ENCODE peak calls at places on chromosomes 11 and 22, in seven cellular contexts. T is stimulated activated CD4-positive, alpha-beta T cell treated with anti-CD3 and anti-CD28 coated beads, Interleukin-12 subunit alpha, Interleukin-12 subunit beta, amount 100 ng/mL, for 4 hours; J is effector memory CD8-positive, alpha-beta T cell; X is activated naive CD8-positive, alpha-beta T cell treated with anti-CD3 and anti-CD28 coated beads, Interleukin-2, amount 50 U/mL, for 24 hours; G is Right ventricle myocardium inferior; S is fibroblast of lung; N is fibroblast of pulmonary artery. R is an unnamed sample.

GRCh38 chr11:33068611-33069340 is 29.4 kb downstream of the TCP11L1 start:
- DNase-seq in T (no peak), J (no peak), X (no peak), G (no peak), S (no peak), N (no peak), R (no peak)

GRCh38 chr11:1631066-1631568 is 1.5 kb downstream of the KRTAP5-5 start:
- DNase-seq in T (no peak), J (no peak), X (no peak), G (peak; percentile 33), S (no peak), N (no peak), R (no peak)

GRCh38 chr11:46119352-46120216 is 1.7 kb downstream of the PHF21A start:
- DNase-seq in T (peak; percentile 38), J (peak; percentile 62), X (peak; percentile 57), G (no peak), S (peak; percentile 82), N (peak; percentile 83), R (peak; percentile 80)

GRCh38 chr11:43942651-43943356 is 367 bp downstream of the C11orf96 start:
- DNase-seq in T (no peak), J (no peak), X (peak; percentile 5), G (peak; percentile 76), S (peak; percentile 41), N (peak; percentile 58), R (peak; percentile 86)

GRCh38 chr22:37930270-37930951 is 23.0 kb downstream of the C22orf23 start:
- DNase-seq in T (no peak), J (no peak), X (no peak), G (no peak), S (peak; percentile 40), N (peak; percentile 34), R (no peak)

GRCh38 chr11:69904331-69905201 is 85.3 kb upstream of the FGF3 start:
- DNase-seq in T (no peak), J (no peak), X (no peak), G (no peak), S (no peak), N (no peak), R (no peak)

GRCh38 chr11:118259138-118259537 is 5.0 kb downstream of the MPZL2 start:
- DNase-seq in T (no peak), J (no peak), X (no peak), G (no peak), S (no peak), N (no peak), R (no peak)

GRCh38 chr11:65498042-65498726 is 661 bp upstream of the MALAT1 start:
- DNase-seq in T (peak; percentile 51), J (peak; percentile 55), X (peak; percentile 67), G (no peak), S (peak; percentile 79), N (peak; percentile 79), R (peak; percentile 90)

GRCh38 chr11:112321521-112322172 is 61.0 kb upstream of the PLET1 start:
- DNase-seq in T (no peak), J (no peak), X (no peak), G (no peak), S (peak; percentile 91), N (peak; percentile 92), R (no peak)

GRCh38 chr22:20567993-20568417 is 60.6 kb downstream of the MED15 start:
- DNase-seq in T (no peak), J (no peak), X (no peak), G (no peak), S (peak; percentile 63), N (peak; percentile 60), R (no peak)

GRCh38 chr22:46360891-46361290 is 25.4 kb downstream of the TRMU start:
- DNase-seq in T (no peak), J (no peak), X (no peak), G (peak; percentile 37), S (no peak), N (no peak), R (no peak)

GRCh38 chr22:35900483-35901168 is 128.0 kb downstream of the RBFOX2 start:
- DNase-seq in T (no peak), J (no peak), X (no peak), G (no peak), S (no peak), N (peak; percentile 54), R (no peak)

GRCh38 chr11:69888671-69889076 is 69.5 kb upstream of the FGF3 start:
- DNase-seq in T (peak; percentile 64), J (peak; percentile 66), X (peak; percentile 74), G (no peak), S (peak; percentile 57), N (peak; percentile 65), R (peak; percentile 82)

GRCh38 chr22:48889209-48889830 is 938.4 kb downstream of the BRD1 start:
- DNase-seq in T (no peak), J (no peak), X (no peak), G (peak; percentile 40), S (no peak), N (no peak), R (no peak)

GRCh38 chr22:22208657-22209056 is 35.9 kb upstream of the VPREB1 start:
- DNase-seq in T (no peak), J (no peak), X (no peak), G (no peak), S (no peak), N (no peak), R (no peak)

GRCh38 chr11:123640677-123641494 is 13.5 kb downstream of the SCN3B start:
- DNase-seq in T (peak; percentile 44), J (peak; percentile 22), X (peak; percentile 52), G (peak; percentile 71), S (peak; percentile 29), N (peak; percentile 45), R (peak; percentile 75)

GRCh38 chr11:134385774-134386565 is 26.1 kb downstream of the B3GAT1 start:
- DNase-seq in T (no peak), J (no peak), X (no peak), G (peak; percentile 54), S (no peak), N (no peak), R (no peak)

GRCh38 chr11:14258177-14258935 is 100.6 kb downstream of the RRAS2 start:
- DNase-seq in T (no peak), J (no peak), X (no peak), G (no peak), S (peak; percentile 87), N (peak; percentile 28), R (no peak)

GRCh38 chr11:16785520-16786128 is 47.2 kb downstream of the C11orf58 start:
- DNase-seq in T (peak; percentile 44), J (peak; percentile 48), X (peak; percentile 65), G (no peak), S (peak; percentile 80), N (peak; percentile 83), R (peak; percentile 67)

R was measured in retina.